ENCODE peak calls at places on chromosomes 12 and 14, in five cellular contexts. N is Calu3, P is foreskin fibroblast, E is cardiac fibroblast, B is heart right ventricle. G is an unnamed sample.
A peak's percentile ranks its signal among the peaks of the same experiment; 100 is the strongest.

GRCh38 chr12:111842556-111843396 is 748 bp downstream of the MAPKAPK5 start:
- DNase-seq in N (peak; percentile 31), P (peak; percentile 13), E (peak; percentile 9), B (no peak), G (no peak)

GRCh38 chr12:103640410-103640809 is 53.3 kb downstream of the STAB2 start:
- DNase-seq in N (no peak), P (no peak), E (no peak), B (no peak), G (no peak)

GRCh38 chr12:2465681-2466080 is 329.1 kb upstream of the FKBP4 start:
- DNase-seq in N (no peak), P (no peak), E (no peak), B (no peak), G (no peak)

GRCh38 chr12:63882844-63883243 is 38.3 kb downstream of the SRGAP1 start:
- DNase-seq in N (no peak), P (no peak), E (no peak), B (peak; percentile 17), G (no peak)

GRCh38 chr12:6974180-6974579 is 3.5 kb downstream of the EMG1 start:
- DNase-seq in N (no peak), P (no peak), E (no peak), B (no peak), G (no peak)

GRCh38 chr14:57179273-57179672 is 89.4 kb downstream of the EXOC5 start:
- DNase-seq in N (no peak), P (no peak), E (no peak), B (no peak), G (no peak)

GRCh38 chr14:51079489-51079888 is 15.4 kb downstream of the TRIM9 start:
- DNase-seq in N (peak; percentile 32), P (no peak), E (no peak), B (no peak), G (no peak)

GRCh38 chr12:21330682-21331253 is 3.9 kb downstream of the SLCO1A2 start:
- DNase-seq in N (no peak), P (no peak), E (peak; percentile 29), B (no peak), G (no peak)

GRCh38 chr12:527241-527640 is 67.5 kb downstream of the B4GALNT3 start:
- DNase-seq in N (no peak), P (no peak), E (no peak), B (no peak), G (no peak)

GRCh38 chr12:65867428-65867827 is 43.1 kb downstream of the HMGA2 start:
- DNase-seq in N (no peak), P (peak; percentile 85), E (peak; percentile 96), B (no peak), G (no peak)

GRCh38 chr12:57164966-57165365 is 17.5 kb upstream of the LRP1-AS start:
- DNase-seq in N (no peak), P (no peak), E (peak; percentile 54), B (no peak), G (no peak)

GRCh38 chr12:113146999-113147398 is 2.5 kb upstream of the CFAP73 start:
- DNase-seq in N (no peak), P (no peak), E (no peak), B (no peak), G (no peak)

GRCh38 chr12:113151655-113152054 is 2.1 kb downstream of the CFAP73 start:
- DNase-seq in N (no peak), P (no peak), E (no peak), B (no peak), G (no peak)

GRCh38 chr12:113152835-113153814 is 3.6 kb downstream of the CFAP73 start:
- DNase-seq in N (peak; percentile 89), P (peak; percentile 82), E (peak; percentile 75), B (peak; percentile 45), G (no peak)

GRCh38 chr12:113152196-113152834 is 2.8 kb downstream of the CFAP73 start:
- DNase-seq in N (no peak), P (no peak), E (no peak), B (no peak), G (no peak)

GRCh38 chr12:113149361-113150150 is at the start of gene CFAP73:
- DNase-seq in N (peak; percentile 96), P (peak; percentile 49), E (peak; percentile 74), B (peak; percentile 59), G (no peak)
- TF ChIP-seq CTCF in N (peak; percentile 34), P (no peak), E (no peak), B (no peak), G (no peak)

DNA sequence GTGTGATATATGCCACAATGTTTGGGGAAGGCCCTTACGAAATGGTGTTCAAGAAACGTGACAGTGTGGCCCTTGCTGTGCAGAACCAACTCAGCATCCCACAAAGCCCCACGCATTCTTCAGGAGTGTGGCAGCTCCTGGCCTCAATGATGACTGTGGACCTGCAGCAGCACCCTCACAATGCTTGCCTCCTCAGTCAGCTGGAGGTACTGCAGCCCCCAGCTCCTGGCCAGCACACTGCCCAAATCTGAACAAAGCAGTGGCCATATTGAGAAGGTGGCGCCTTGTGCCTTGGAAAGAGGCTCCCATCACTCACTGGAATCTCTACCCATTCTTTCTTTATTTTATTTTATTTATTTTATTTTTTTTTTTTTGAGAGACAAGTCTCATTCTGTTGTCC is 10.4 kb downstream of the POLE2 start:
- DNase-seq in N (no peak), P (no peak), E (no peak), B (no peak), G (no peak)
- TF ChIP-seq CTCF in N (no peak), P (no peak), E (peak; percentile 25), B (no peak), G (no peak)

DNA sequence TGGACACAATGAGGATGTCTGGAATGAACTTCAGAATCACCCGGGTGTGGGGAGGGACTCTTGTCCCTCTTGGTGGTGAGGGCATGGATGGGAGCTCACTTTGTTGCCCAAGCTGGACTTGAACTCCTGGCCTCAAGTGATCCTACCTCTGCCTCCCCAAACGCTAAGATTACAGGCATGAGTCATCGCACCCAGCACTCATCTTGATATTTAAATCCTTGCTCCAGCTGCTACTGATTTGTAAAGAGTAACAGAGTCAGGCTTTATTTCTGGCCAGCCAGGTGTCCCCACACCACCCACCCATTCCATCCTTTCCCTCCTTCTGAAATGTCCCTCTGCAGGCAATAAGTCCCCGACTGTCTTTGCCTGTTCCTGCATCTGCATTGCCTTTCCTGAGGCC is 4.9 kb downstream of the DDX54 start:
- DNase-seq in N (no peak), P (no peak), E (no peak), B (no peak), G (no peak)
- TF ChIP-seq CTCF in N (no peak), P (no peak), E (no peak), B (no peak), G (no peak)

DNA sequence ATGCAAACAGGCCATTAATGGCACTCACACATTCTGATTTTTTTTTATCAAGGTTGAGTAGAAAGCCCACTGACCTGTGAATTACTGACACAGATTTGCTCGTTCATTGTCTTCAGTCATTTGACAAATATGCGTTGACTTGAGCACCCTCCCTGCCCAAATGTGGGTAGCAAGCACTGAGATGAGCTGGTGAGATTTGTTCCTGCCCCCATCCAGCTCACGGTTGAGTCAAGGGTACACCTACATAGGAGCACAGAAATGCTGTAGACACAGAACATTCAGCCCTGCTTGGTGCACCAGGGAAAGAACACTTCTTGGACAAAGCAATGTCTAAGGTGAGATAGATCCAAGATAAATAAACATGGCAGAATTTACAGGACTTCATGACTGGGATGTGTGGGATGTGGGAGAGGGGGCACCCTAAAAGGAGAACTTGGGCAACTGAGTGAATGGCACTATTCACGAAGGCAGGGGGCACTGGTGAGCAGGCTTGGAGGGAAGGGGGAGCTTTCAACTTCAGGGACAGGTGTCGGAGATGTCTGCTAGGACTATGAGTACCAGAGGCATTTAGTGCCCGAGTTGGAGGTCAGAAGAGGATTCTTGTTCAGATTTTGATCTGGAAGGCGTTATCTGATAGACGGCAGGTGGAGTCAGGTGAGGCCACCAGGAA is 213.4 kb downstream of the VRK1 start:
- DNase-seq in N (no peak), P (no peak), E (no peak), B (no peak), G (no peak)
- TF ChIP-seq CTCF in N (no peak), P (no peak), E (no peak), B (no peak), G (no peak)

GRCh38 chr12:50175716-50176026 is 8.5 kb upstream of the CERS5 start:
- DNase-seq in N (no peak), P (no peak), E (no peak), B (no peak), G (no peak)
- TF ChIP-seq CTCF in N (no peak), P (no peak), E (no peak), B (no peak), G (peak; percentile 31)

GRCh38 chr14:39107624-39108023 is 4.6 kb upstream of the SEC23A start:
- DNase-seq in N (no peak), P (peak; percentile 10), E (peak; percentile 62), B (no peak), G (no peak)
- TF ChIP-seq CTCF in N (no peak), P (peak; percentile 35), E (peak; percentile 51), B (peak; percentile 34), G (peak; percentile 33)

G was measured in CD14-positive monocyte.